ENCODE peak calls at places on chromosomes 1 and 21, in six cellular contexts. G, D, P, R, O and N are unnamed samples.

GRCh38 chr1:223860051-223860559 is 14.4 kb upstream of the TP53BP2 start:
- DNase-seq in G (no peak), D (no peak), P (no peak), R (no peak), O (peak), N (peak)

GRCh38 chr1:2821970-2822620 is 20.6 kb upstream of the TTC34 start:
- DNase-seq in G (no peak), D (no peak), P (peak), R (no peak), O (no peak), N (peak)

GRCh38 chr1:227072991-227073390 is 132.9 kb downstream of the COQ8A start:
- DNase-seq in G (no peak), D (no peak), P (no peak), R (no peak), O (no peak), N (peak)

GRCh38 chr1:110076789-110077500 is 6.5 kb upstream of the ALX3 start:
- DNase-seq in G (no peak), D (no peak), P (no peak), R (no peak), O (no peak), N (no peak)

GRCh38 chr1:231028676-231029075 is 11.4 kb downstream of the FAM89A start:
- DNase-seq in G (no peak), D (no peak), P (no peak), R (no peak), O (no peak), N (no peak)

GRCh38 chr1:8712413-8713229 is 104.8 kb downstream of the RERE start:
- DNase-seq in G (peak), D (no peak), P (peak), R (no peak), O (peak), N (peak)

GRCh38 chr1:81681570-81681969 is 119.2 kb upstream of the ADGRL2 start:
- DNase-seq in G (no peak), D (no peak), P (no peak), R (no peak), O (no peak), N (no peak)

GRCh38 chr1:240691521-240692338 is 79.8 kb upstream of the GREM2 start:
- DNase-seq in G (peak), D (no peak), P (peak), R (no peak), O (no peak), N (peak)

GRCh38 chr1:18823438-18823837 is 36.0 kb downstream of the TAS1R2 start:
- DNase-seq in G (no peak), D (no peak), P (no peak), R (no peak), O (no peak), N (no peak)

GRCh38 chr21:45998276-45998701 is 16.7 kb downstream of the COL6A1 start:
- DNase-seq in G (no peak), D (no peak), P (no peak), R (no peak), O (no peak), N (no peak)

GRCh38 chr1:14440166-14440565 is 158.3 kb upstream of the KAZN start:
- DNase-seq in G (no peak), D (no peak), P (no peak), R (no peak), O (no peak), N (no peak)

GRCh38 chr21:45590726-45591618 is 48.7 kb upstream of the SLC19A1 start:
- DNase-seq in G (no peak), D (peak), P (no peak), R (peak), O (no peak), N (no peak)

GRCh38 chr1:242132446-242132845 is 133.5 kb upstream of the MAP1LC3C start:
- DNase-seq in G (no peak), D (no peak), P (no peak), R (no peak), O (no peak), N (no peak)

GRCh38 chr1:85554630-85555327 is 25.8 kb upstream of the CCN1 start:
- DNase-seq in G (peak), D (no peak), P (no peak), R (no peak), O (no peak), N (no peak)

GRCh38 chr1:165592945-165593823 is 37.9 kb upstream of the MGST3 start:
- DNase-seq in G (peak), D (peak), P (peak), R (peak), O (peak), N (peak)

GRCh38 chr21:24823247-24823646 is 784.0 kb downstream of the MRPL39 start:
- DNase-seq in G (no peak), D (no peak), P (no peak), R (no peak), O (no peak), N (no peak)

GRCh38 chr1:202146993-202147392 is 2.5 kb upstream of the ARL8A start:
- DNase-seq in G (no peak), D (no peak), P (no peak), R (no peak), O (no peak), N (no peak)

GRCh38 chr1:41846595-41846994 is 72.1 kb downstream of the HIVEP3 start:
- DNase-seq in G (peak), D (no peak), P (no peak), R (no peak), O (no peak), N (peak)

GRCh38 chr1:41673355-41673754 is 188.9 kb upstream of the EDN2 start:
- DNase-seq in G (no peak), D (peak), P (no peak), R (no peak), O (no peak), N (no peak)

GRCh38 chr1:91015358-91015780 is 6.5 kb downstream of the ZNF644 start:
- DNase-seq in G (no peak), D (no peak), P (no peak), R (no peak), O (no peak), N (no peak)

GRCh38 chr21:44337941-44338895 is 972 bp downstream of the CFAP410 start:
- DNase-seq in G (peak), D (peak), P (peak), R (no peak), O (peak), N (peak)

GRCh38 chr1:233707153-233707905 is 93.4 kb downstream of the KCNK1 start:
- DNase-seq in G (peak), D (no peak), P (no peak), R (no peak), O (peak), N (no peak)

GRCh38 chr1:236413688-236414087 is 19.6 kb downstream of the EDARADD start:
- DNase-seq in G (no peak), D (no peak), P (no peak), R (no peak), O (no peak), N (no peak)

GRCh38 chr1:199135901-199136300 is 497.1 kb downstream of the PTPRC start:
- DNase-seq in G (no peak), D (no peak), P (no peak), R (no peak), O (no peak), N (no peak)

GRCh38 chr1:40722622-40723021 is 31.1 kb downstream of the NFYC start:
- DNase-seq in G (no peak), D (no peak), P (no peak), R (no peak), O (no peak), N (no peak)

GRCh38 chr1:112628516-112628915 is 8.9 kb downstream of the CAPZA1 start:
- DNase-seq in G (no peak), D (no peak), P (no peak), R (no peak), O (no peak), N (no peak)

GRCh38 chr1:53554592-53555305 is 95.5 kb downstream of the DMRTB1 start:
- DNase-seq in G (no peak), D (peak), P (no peak), R (no peak), O (no peak), N (no peak)